ENCODE peak calls at places on chromosomes 6 and 20, in eight cellular contexts. A is lower lobe of right lung, S is IMR-90, P is cardiac fibroblast, W is upper lobe of left lung, E is A549, H is HFF-Myc, I is osteocyte. K is an unnamed sample.

GRCh38 chr20:32205502-32206382 is 1.8 kb downstream of the PLAGL2 start:
- DNase-seq in A (no peak), S (peak; percentile 41), W (no peak), E (no peak), P (peak; percentile 57), H (no peak), I (no peak), K (no peak)

GRCh38 chr6:56692586-56693245 is 50.0 kb upstream of the DST start:
- DNase-seq in W (no peak), H (no peak), I (no peak), E (no peak), S (peak; percentile 78), P (peak; percentile 93), A (no peak), K (no peak)

GRCh38 chr6:17239260-17239659 is 41.9 kb upstream of the RBM24 start:
- DNase-seq in P (no peak), I (no peak), E (no peak), S (no peak), H (no peak), A (no peak), W (no peak), K (no peak)

GRCh38 chr6:3402310-3403243 is 54.3 kb downstream of the SLC22A23 start:
- DNase-seq in E (no peak), A (no peak), S (no peak), H (no peak), I (no peak), W (no peak), P (no peak), K (no peak)

GRCh38 chr20:43911066-43911465 is 3.6 kb upstream of the TOX2 start:
- DNase-seq in W (no peak), P (peak; percentile 88), E (peak; percentile 37), S (peak; percentile 82), H (peak; percentile 26), I (no peak), A (no peak), K (no peak)

GRCh38 chr20:45456632-45457031 is 12.9 kb upstream of the WFDC2 start:
- DNase-seq in I (no peak), H (no peak), W (no peak), E (peak; percentile 42), S (no peak), P (peak; percentile 30), A (peak; percentile 58), K (peak; percentile 45)

GRCh38 chr6:166006593-166007301 is 160.9 kb downstream of the TBXT start:
- DNase-seq in S (peak; percentile 89), H (no peak), E (peak; percentile 88), W (no peak), I (no peak), P (peak; percentile 68), A (no peak), K (no peak)

GRCh38 chr6:17490724-17491123 is 97.3 kb downstream of the CAP2 start:
- DNase-seq in P (no peak), A (no peak), I (no peak), H (no peak), E (no peak), W (no peak), S (no peak), K (no peak)

GRCh38 chr20:31540406-31540805 is 26.2 kb downstream of the HM13 start:
- DNase-seq in W (no peak), P (no peak), S (no peak), E (no peak), A (no peak), H (no peak), I (no peak), K (no peak)

GRCh38 chr6:56807992-56808342 is 146.9 kb upstream of the BEND6 start:
- DNase-seq in P (no peak), I (no peak), H (no peak), W (no peak), E (peak; percentile 69), S (peak; percentile 81), A (no peak), K (no peak)

GRCh38 chr6:24899647-24900325 is 36.0 kb downstream of the RIPOR2 start:
- DNase-seq in P (no peak), A (no peak), W (no peak), S (no peak), I (no peak), E (no peak), H (no peak), K (no peak)

GRCh38 chr6:105484238-105485161 is 81.6 kb upstream of the PREP start:
- DNase-seq in P (peak; percentile 74), A (no peak), W (no peak), E (peak; percentile 56), H (no peak), I (no peak), S (peak; percentile 55), K (no peak)

GRCh38 chr6:108236791-108237190 is 24.0 kb downstream of the SNX3 start:
- DNase-seq in P (no peak), H (no peak), A (no peak), E (no peak), W (no peak), I (no peak), S (no peak), K (no peak)

GRCh38 chr6:116941727-116942126 is 64.7 kb downstream of the RFX6 start:
- DNase-seq in A (no peak), E (no peak), I (no peak), S (no peak), H (no peak), P (no peak), W (no peak), K (no peak)
- TF ChIP-seq CTCF in A (no peak), E (no peak), I (no peak), S (no peak), H (no peak), P (no peak), W (no peak), K (no peak)

DNA sequence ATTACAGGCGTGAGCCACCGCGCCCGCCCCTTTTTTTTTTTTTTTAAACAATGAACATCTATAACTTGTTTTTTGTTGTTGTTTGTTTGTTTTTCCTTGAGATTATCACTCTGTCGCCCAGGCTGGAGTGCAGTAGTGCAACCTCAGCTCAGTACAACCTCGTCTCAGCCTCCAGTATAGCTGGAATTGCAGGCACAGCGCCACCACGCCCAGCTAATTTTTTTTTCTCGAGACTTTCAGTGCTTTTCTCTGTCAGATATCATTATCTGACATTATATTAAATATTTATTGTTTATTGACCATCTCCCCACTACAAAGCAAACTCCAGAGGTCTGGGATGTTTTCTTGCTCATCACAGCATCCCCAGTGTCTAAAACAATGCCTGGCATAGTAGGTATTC is 2.3 kb upstream of the DLK2 start:
- DNase-seq in I (no peak), W (no peak), S (no peak), A (no peak), H (no peak), E (peak; percentile 16), P (no peak), K (no peak)
- TF ChIP-seq CTCF in I (peak; percentile 14), W (no peak), S (no peak), A (no peak), H (no peak), E (peak; percentile 38), P (no peak), K (no peak)

GRCh38 chr6:109471105-109471810 is 11.8 kb downstream of the ZBTB24 start:
- DNase-seq in H (no peak), I (no peak), E (no peak), A (no peak), S (no peak), W (no peak), P (no peak), K (no peak)

GRCh38 chr6:109473120-109473519 is 9.9 kb downstream of the ZBTB24 start:
- DNase-seq in I (no peak), P (no peak), A (no peak), S (no peak), E (no peak), H (no peak), W (no peak), K (no peak)

GRCh38 chr6:109469591-109470189 is 13.3 kb downstream of the ZBTB24 start:
- DNase-seq in E (no peak), S (no peak), W (no peak), H (no peak), P (no peak), A (no peak), I (no peak), K (no peak)

GRCh38 chr6:109474995-109475394 is 8.0 kb downstream of the ZBTB24 start:
- DNase-seq in E (no peak), I (no peak), A (no peak), W (no peak), P (no peak), H (no peak), S (no peak), K (no peak)

DNA sequence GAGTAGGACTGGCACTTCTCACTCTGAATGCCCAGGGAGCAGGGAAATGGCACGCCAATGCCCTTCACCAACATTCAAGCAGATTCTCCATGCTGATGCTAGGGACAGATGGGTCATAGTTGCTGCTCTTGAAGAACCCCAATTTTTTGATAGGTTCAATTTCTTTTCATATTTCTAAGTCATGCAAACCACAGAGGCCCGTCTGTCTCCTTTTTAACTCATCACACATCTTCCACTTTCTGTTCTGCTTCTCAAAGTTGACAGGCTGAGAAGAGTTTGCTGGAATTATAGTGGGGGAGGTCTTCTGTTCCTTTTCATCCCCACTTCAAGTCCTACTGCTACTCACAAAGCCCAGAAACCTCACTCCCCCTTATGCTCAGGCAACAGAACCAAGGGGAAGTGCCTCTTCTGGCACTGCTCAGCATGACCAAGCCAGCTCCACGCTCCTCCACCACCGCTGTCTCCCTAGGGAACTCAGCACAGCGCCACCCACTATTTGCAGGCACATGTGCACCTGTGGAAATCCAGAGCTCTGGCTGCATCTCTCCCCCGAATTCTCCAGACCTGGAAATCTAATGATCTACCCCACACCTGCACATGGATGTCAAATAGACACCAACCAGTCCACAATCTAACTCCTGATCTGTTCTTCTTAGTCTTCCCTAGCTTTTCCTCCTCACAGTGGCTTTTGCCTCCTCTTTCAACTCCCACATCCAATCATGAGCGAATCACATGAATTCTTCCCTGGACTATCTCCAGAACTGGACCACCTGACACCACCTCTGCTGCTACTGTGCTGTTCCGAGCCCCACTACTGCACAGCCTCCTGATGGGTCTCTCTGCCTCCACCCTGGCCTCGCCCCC is 10.7 kb downstream of the ZBTB24 start:
- DNase-seq in E (no peak), P (no peak), S (no peak), H (no peak), I (no peak), W (no peak), A (no peak), K (no peak)
- TF ChIP-seq CTCF in E (no peak), P (no peak), S (no peak), H (no peak), I (no peak), W (no peak), A (no peak), K (no peak)

GRCh38 chr20:49270736-49271135 is 7.1 kb downstream of the ZNFX1 start:
- DNase-seq in I (no peak), S (no peak), H (no peak), A (no peak), W (no peak), P (no peak), E (no peak), K (no peak)

GRCh38 chr20:49267327-49267726 is 10.5 kb downstream of the ZNFX1 start:
- DNase-seq in I (no peak), W (no peak), A (no peak), E (no peak), P (no peak), S (no peak), H (no peak), K (no peak)

GRCh38 chr20:49270177-49270576 is 7.7 kb downstream of the ZNFX1 start:
- DNase-seq in E (no peak), P (peak; percentile 55), I (no peak), S (peak; percentile 39), W (no peak), A (no peak), H (no peak), K (no peak)

GRCh38 chr20:49272654-49273053 is 5.2 kb downstream of the ZNFX1 start:
- DNase-seq in P (no peak), E (no peak), A (no peak), S (no peak), W (no peak), H (no peak), I (no peak), K (no peak)

GRCh38 chr20:49268600-49269365 is 9.1 kb downstream of the ZNFX1 start:
- DNase-seq in W (no peak), P (peak; percentile 70), H (no peak), A (no peak), I (no peak), E (no peak), S (peak; percentile 81), K (no peak)
- TF ChIP-seq CTCF in W (no peak), P (no peak), H (no peak), A (no peak), I (no peak), E (no peak), S (no peak), K (no peak)

K was measured in glutamatergic neuron.